ENCODE peak calls at places on chromosomes 16 and 17, in five cellular contexts. X, Y, W, K and N are unnamed samples.

GRCh38 chr17:80599546-80600305 is 55.1 kb downstream of the RPTOR start:
- DNase-seq in X (no peak), Y (no peak), W (no peak), K (no peak), N (peak; percentile 44)

GRCh38 chr17:14311186-14311705 is 10.4 kb downstream of the HS3ST3B1 start:
- DNase-seq in X (no peak), Y (no peak), W (no peak), K (no peak), N (no peak)

GRCh38 chr17:3556905-3557767 is 476 bp downstream of the TRPV3 start:
- DNase-seq in X (no peak), Y (no peak), W (no peak), K (peak; percentile 18), N (no peak)

GRCh38 chr17:40325156-40326013 is 16.4 kb downstream of the RARA start:
- DNase-seq in X (no peak), Y (no peak), W (no peak), K (no peak), N (no peak)

GRCh38 chr17:58308173-58308984 is 20.2 kb downstream of the TSPOAP1 start:
- DNase-seq in X (no peak), Y (no peak), W (no peak), K (peak; percentile 37), N (peak; percentile 8)

GRCh38 chr17:74271281-74271680 is 2.8 kb upstream of the DNAI2 start:
- DNase-seq in X (no peak), Y (no peak), W (no peak), K (no peak), N (no peak)

GRCh38 chr17:78120971-78121800 is 7.4 kb downstream of the TMC6 start:
- DNase-seq in X (no peak), Y (no peak), W (no peak), K (peak; percentile 40), N (no peak)

GRCh38 chr17:63516910-63517824 is 6.0 kb upstream of the KCNH6 start:
- DNase-seq in X (peak; percentile 71), Y (no peak), W (peak; percentile 54), K (no peak), N (peak; percentile 42)

GRCh38 chr16:56329887-56330286 is 95.5 kb downstream of the AMFR start:
- DNase-seq in X (no peak), Y (no peak), W (no peak), K (no peak), N (no peak)

GRCh38 chr16:75022567-75022966 is 23.7 kb downstream of the ZNRF1 start:
- DNase-seq in X (no peak), Y (no peak), W (no peak), K (no peak), N (no peak)

GRCh38 chr16:27408012-27408601 is 6.1 kb downstream of the IL21R start:
- DNase-seq in X (peak; percentile 9), Y (no peak), W (no peak), K (no peak), N (peak; percentile 48)

GRCh38 chr17:417691-418420 is 65.2 kb upstream of the RPH3AL start:
- DNase-seq in X (no peak), Y (no peak), W (no peak), K (no peak), N (no peak)

GRCh38 chr17:67557921-67558320 is 159.8 kb upstream of the NOL11 start:
- DNase-seq in X (no peak), Y (no peak), W (no peak), K (no peak), N (no peak)

GRCh38 chr16:72099377-72099818 is 5.8 kb downstream of the DHX38 start:
- DNase-seq in X (peak; percentile 71), Y (no peak), W (peak; percentile 81), K (no peak), N (peak; percentile 77)

GRCh38 chr17:51653902-51654301 is 393.6 kb downstream of the UTP18 start:
- DNase-seq in X (peak; percentile 68), Y (no peak), W (no peak), K (no peak), N (no peak)

GRCh38 chr16:76483510-76483909 is 206.3 kb downstream of the CNTNAP4 start:
- DNase-seq in X (no peak), Y (no peak), W (no peak), K (no peak), N (no peak)

GRCh38 chr16:11698271-11698689 is 30.0 kb downstream of the SNN start:
- DNase-seq in X (no peak), Y (no peak), W (no peak), K (no peak), N (peak; percentile 30)